ENCODE peak calls at places on chromosomes 1 and 21, in four cellular contexts. S is lower lobe of right lung, U is PC-3, V is H9. A is an unnamed sample.

GRCh38 chr1:207958376-207959139 is 47.6 kb upstream of the CD34 start:
- DNase-seq in U (no peak), S (no peak), V (no peak), A (no peak)

GRCh38 chr1:36760081-36760480 is 274.2 kb downstream of the GRIK3 start:
- DNase-seq in V (no peak), U (no peak), S (no peak), A (no peak)

GRCh38 chr1:181676269-181676668 is 193.0 kb downstream of the CACNA1E start:
- DNase-seq in S (no peak), U (peak), V (peak), A (no peak)

GRCh38 chr1:67308136-67308535 is 463 bp downstream of the IL12RB2 start:
- DNase-seq in V (peak), S (no peak), U (no peak), A (no peak)

GRCh38 chr1:99737016-99737415 is 29.4 kb downstream of the FRRS1 start:
- DNase-seq in V (peak), S (no peak), U (peak), A (no peak)

GRCh38 chr21:33490991-33491372 is 534 bp downstream of the DNAJC28 start:
- DNase-seq in U (no peak), S (no peak), V (no peak), A (no peak)

GRCh38 chr21:40160911-40161310 is 293.7 kb downstream of the PCP4 start:
- DNase-seq in S (no peak), U (no peak), V (no peak), A (no peak)

GRCh38 chr1:224544276-224544675 is 71.8 kb upstream of the CNIH3 start:
- DNase-seq in U (no peak), S (no peak), V (no peak), A (no peak)

GRCh38 chr1:26739251-26739914 is 43.6 kb downstream of the ARID1A start:
- DNase-seq in U (no peak), V (no peak), S (no peak), A (no peak)

GRCh38 chr21:35020902-35021301 is 28.2 kb downstream of the RUNX1 start:
- DNase-seq in V (no peak), U (peak), S (no peak), A (no peak)

GRCh38 chr1:74161494-74161893 is 36.5 kb downstream of the LRRIQ3 start:
- DNase-seq in S (no peak), U (no peak), V (no peak), A (no peak)

GRCh38 chr1:81551942-81552341 is 248.8 kb upstream of the ADGRL2 start:
- DNase-seq in V (no peak), U (no peak), S (no peak), A (peak)

GRCh38 chr1:44293761-44294315 is 61.2 kb downstream of the ERI3 start:
- DNase-seq in V (no peak), U (no peak), S (no peak), A (no peak)

GRCh38 chr1:148355976-148356375 is 127.1 kb downstream of the PPIAL4G start:
- DNase-seq in U (no peak), V (no peak), S (no peak), A (no peak)

GRCh38 chr1:229227298-229227919 is 43.5 kb upstream of the RAB4A start:
- DNase-seq in S (peak), U (peak), V (peak), A (no peak)

GRCh38 chr21:16851054-16851453 is 661.8 kb upstream of the CXADR start:
- DNase-seq in U (no peak), S (no peak), V (no peak), A (no peak)

GRCh38 chr1:102262994-102263393 is 266.3 kb upstream of the OLFM3 start:
- DNase-seq in S (no peak), V (no peak), U (no peak), A (no peak)

GRCh38 chr1:219568728-219569127 is 44.2 kb downstream of the ZC3H11B start:
- DNase-seq in S (no peak), V (no peak), U (peak), A (no peak)

GRCh38 chr1:3319874-3320245 is 134.6 kb upstream of the ARHGEF16 start:
- DNase-seq in V (peak), U (peak), S (no peak), A (no peak)

GRCh38 chr1:110495926-110496600 is 22.9 kb downstream of the KCNA10 start:
- DNase-seq in S (peak), U (peak), V (peak), A (no peak)

DNA sequence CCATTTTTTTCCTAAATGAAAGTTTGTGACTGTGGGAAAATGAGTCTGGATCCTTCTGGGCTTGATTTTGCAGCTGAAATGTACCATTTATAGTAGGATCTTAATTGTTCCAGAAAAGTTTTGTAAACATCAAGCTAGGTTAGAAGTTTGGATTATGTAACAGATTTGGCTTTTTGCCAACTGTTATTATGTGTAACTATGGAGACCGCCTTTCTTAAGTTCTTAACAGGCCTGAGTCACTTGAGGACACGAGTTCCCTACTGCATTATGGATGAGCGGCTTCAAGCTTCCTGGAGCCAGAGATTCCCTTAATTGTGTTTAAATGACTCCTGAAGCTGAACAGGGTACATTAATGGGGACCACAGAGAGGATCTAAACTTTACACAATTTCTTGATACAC is 22.2 kb downstream of the SLC25A33 start:
- DNase-seq in S (no peak), U (peak), V (no peak), A (peak)
- H3K27ac ChIP-seq in S (peak), U (peak), V (no peak), A (no peak)

GRCh38 chr1:9835758-9836631 is 12.2 kb upstream of the CLSTN1 start:
- DNase-seq in V (peak), U (peak), S (no peak), A (peak)
- H3K27ac ChIP-seq in V (no peak), U (peak), S (no peak), A (peak)

GRCh38 chr1:28928306-28928987 is 14.1 kb downstream of the EPB41 start:
- DNase-seq in U (no peak), S (no peak), V (no peak), A (no peak)
- H3K27ac ChIP-seq in U (no peak), S (peak), V (no peak), A (peak)

GRCh38 chr1:154964359-154964758 is 2.8 kb upstream of the PYGO2 start:
- DNase-seq in U (no peak), S (no peak), V (no peak), A (no peak)
- H3K27ac ChIP-seq in U (no peak), S (no peak), V (no peak), A (peak)

GRCh38 chr1:171218661-171219060 is 29.6 kb upstream of the FMO1 start:
- DNase-seq in S (no peak), U (no peak), V (peak), A (no peak)
- H3K27ac ChIP-seq in S (no peak), U (no peak), V (no peak), A (peak)

GRCh38 chr1:1538334-1538733 is 2.1 kb downstream of the TMEM240 start:
- DNase-seq in S (no peak), V (no peak), U (no peak), A (no peak)

GRCh38 chr1:1540015-1540816 is at the start of gene TMEM240:
- DNase-seq in V (peak), U (no peak), S (peak), A (no peak)

GRCh38 chr1:1538989-1539309 is 1.5 kb downstream of the TMEM240 start:
- DNase-seq in S (no peak), U (no peak), V (no peak), A (no peak)

GRCh38 chr1:1540817-1541628 is 599 bp upstream of the TMEM240 start:
- DNase-seq in U (no peak), S (no peak), V (no peak), A (no peak)

GRCh38 chr1:1539310-1540014 is 962 bp downstream of the TMEM240 start:
- DNase-seq in S (no peak), U (no peak), V (peak), A (no peak)
- H3K27ac ChIP-seq in S (no peak), U (no peak), V (no peak), A (no peak)

GRCh38 chr1:231418741-231419107 is 3.4 kb downstream of the EGLN1 start:
- DNase-seq in S (no peak), V (no peak), U (no peak), A (no peak)

GRCh38 chr1:231417503-231417902 is 4.6 kb downstream of the EGLN1 start:
- DNase-seq in V (no peak), S (no peak), U (no peak), A (no peak)

GRCh38 chr1:231416896-231417295 is 5.2 kb downstream of the EGLN1 start:
- DNase-seq in S (no peak), V (no peak), U (no peak), A (no peak)

GRCh38 chr1:231419147-231419546 is 2.9 kb downstream of the EGLN1 start:
- DNase-seq in S (no peak), V (no peak), U (peak), A (no peak)

DNA sequence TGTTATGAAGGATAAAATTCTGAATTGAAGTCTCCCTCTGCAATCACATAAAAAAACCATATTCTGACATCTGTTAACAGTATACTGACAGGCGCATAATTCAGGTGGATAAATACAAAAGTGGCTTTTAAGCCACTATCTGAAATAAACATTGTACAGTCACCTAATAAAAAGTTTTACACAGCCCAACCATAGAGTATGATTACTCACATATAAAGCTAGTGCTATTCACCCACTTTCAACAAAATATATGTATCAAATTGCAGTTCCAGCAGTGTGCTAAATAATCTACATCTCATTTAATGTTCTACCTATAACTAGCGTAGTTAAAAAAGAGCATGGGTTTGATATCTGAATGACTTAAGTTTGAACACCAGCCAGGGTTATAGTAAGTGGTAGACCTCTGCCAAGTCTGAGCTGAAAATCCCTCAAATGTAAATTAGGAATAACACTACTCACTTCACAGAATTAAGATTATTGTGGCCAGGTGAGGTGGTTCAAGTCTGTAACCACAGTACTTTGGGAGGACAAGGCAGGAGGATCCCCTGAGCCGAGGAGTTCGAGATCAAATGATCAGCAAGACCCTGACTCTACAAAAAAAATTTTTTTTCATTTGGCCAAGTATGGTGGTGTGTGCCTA is 3.9 kb downstream of the EGLN1 start:
- DNase-seq in V (no peak), U (peak), S (no peak), A (no peak)
- H3K27ac ChIP-seq in V (no peak), U (peak), S (no peak), A (no peak)

DNA sequence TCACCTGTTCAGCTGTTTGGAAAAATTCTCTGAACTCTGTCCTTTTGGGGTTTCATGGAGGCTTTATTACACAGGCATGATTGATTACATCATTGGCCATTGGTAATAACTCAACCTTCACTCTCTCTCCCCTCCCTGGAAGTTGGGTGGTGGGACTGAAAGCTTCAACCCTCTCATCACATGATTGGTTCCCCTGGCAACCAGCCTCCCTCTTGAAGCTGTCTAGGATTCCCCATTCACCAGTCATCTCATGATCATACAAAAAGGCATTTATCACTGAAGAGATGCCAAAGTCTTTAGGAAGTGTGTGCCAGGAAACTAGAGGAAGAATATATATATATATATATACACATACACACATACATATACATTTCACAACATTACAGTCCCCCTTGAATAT is 228.5 kb downstream of the ZNF326 start:
- DNase-seq in S (no peak), V (no peak), U (no peak), A (no peak)
- H3K27ac ChIP-seq in S (no peak), V (no peak), U (no peak), A (no peak)

DNA sequence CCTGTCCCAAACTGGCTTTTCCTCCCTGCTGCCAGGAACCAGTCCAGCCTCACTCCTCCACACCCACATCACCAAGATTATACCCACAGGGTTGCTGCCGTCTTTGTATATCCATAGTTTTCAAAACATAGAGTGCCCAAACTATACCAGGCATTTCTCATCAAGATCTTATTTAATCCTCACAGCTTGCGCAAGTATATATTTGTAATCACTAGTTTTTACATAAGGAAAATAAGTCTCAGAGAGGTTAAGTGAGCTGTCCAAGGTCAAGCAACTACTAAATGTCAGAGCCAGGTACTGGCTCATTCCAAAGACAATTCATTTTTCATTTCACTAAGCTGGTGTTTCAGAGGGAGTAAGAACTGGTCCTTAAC is 34.9 kb upstream of the ZNF362 start:
- DNase-seq in V (no peak), S (no peak), U (no peak), A (peak)
- H3K27ac ChIP-seq in V (no peak), S (no peak), U (no peak), A (peak)

A was measured in epithelial cell of prostate.